ENCODE peak calls at places on chromosomes 13 and 19, in ten cellular contexts. One of them, this sample, is unnamed.

GRCh38 chr19:31979362-31979761 is 366.0 kb upstream of the ZNF507 start:
- DNase-seq in adrenal gland: no peak
- DNase-seq in endothelial cell of umbilical vein: no peak
- DNase-seq in transverse colon: no peak
- DNase-seq in heart left ventricle: no peak
- DNase-seq in body of pancreas: no peak
- DNase-seq in IMR-90: no peak
- DNase-seq in esophagus squamous epithelium: no peak
- DNase-seq in ovary: no peak
- DNase-seq in NB4: no peak
- DNase-seq in this sample: no peak

GRCh38 chr13:110106726-110107125 is 200.2 kb downstream of the COL4A1 start:
- DNase-seq in esophagus squamous epithelium: no peak
- DNase-seq in ovary: peak; percentile 57
- DNase-seq in IMR-90: no peak
- DNase-seq in NB4: peak; percentile 81
- DNase-seq in body of pancreas: no peak
- DNase-seq in heart left ventricle: no peak
- DNase-seq in transverse colon: peak; percentile 29
- DNase-seq in endothelial cell of umbilical vein: no peak
- DNase-seq in adrenal gland: peak; percentile 79
- DNase-seq in this sample: no peak

GRCh38 chr13:50292082-50292481 is 276.8 kb downstream of the KCNRG start:
- DNase-seq in heart left ventricle: no peak
- DNase-seq in adrenal gland: no peak
- DNase-seq in endothelial cell of umbilical vein: no peak
- DNase-seq in ovary: no peak
- DNase-seq in esophagus squamous epithelium: no peak
- DNase-seq in body of pancreas: no peak
- DNase-seq in transverse colon: no peak
- DNase-seq in NB4: no peak
- DNase-seq in IMR-90: no peak
- DNase-seq in this sample: no peak

GRCh38 chr13:24308488-24309020 is 826 bp upstream of the C1QTNF9 start:
- DNase-seq in esophagus squamous epithelium: no peak
- DNase-seq in ovary: no peak
- DNase-seq in IMR-90: no peak
- DNase-seq in adrenal gland: no peak
- DNase-seq in heart left ventricle: no peak
- DNase-seq in endothelial cell of umbilical vein: no peak
- DNase-seq in NB4: no peak
- DNase-seq in body of pancreas: no peak
- DNase-seq in transverse colon: no peak
- DNase-seq in this sample: peak; percentile 80

GRCh38 chr19:43779820-43780219 is 953 bp downstream of the KCNN4 start:
- DNase-seq in transverse colon: no peak
- DNase-seq in ovary: no peak
- DNase-seq in endothelial cell of umbilical vein: no peak
- DNase-seq in adrenal gland: no peak
- DNase-seq in heart left ventricle: no peak
- DNase-seq in body of pancreas: no peak
- DNase-seq in esophagus squamous epithelium: no peak
- DNase-seq in IMR-90: no peak
- DNase-seq in NB4: peak; percentile 70
- DNase-seq in this sample: no peak

GRCh38 chr19:19610376-19611240 is 7.9 kb downstream of the PBX4 start:
- DNase-seq in IMR-90: peak; percentile 18
- DNase-seq in heart left ventricle: no peak
- DNase-seq in transverse colon: no peak
- DNase-seq in body of pancreas: no peak
- DNase-seq in adrenal gland: no peak
- DNase-seq in NB4: no peak
- DNase-seq in ovary: no peak
- DNase-seq in esophagus squamous epithelium: no peak
- DNase-seq in endothelial cell of umbilical vein: no peak
- DNase-seq in this sample: no peak

GRCh38 chr13:58977085-58977484 is 1186.6 kb downstream of the DIAPH3 start:
- DNase-seq in transverse colon: no peak
- DNase-seq in body of pancreas: no peak
- DNase-seq in NB4: no peak
- DNase-seq in endothelial cell of umbilical vein: no peak
- DNase-seq in heart left ventricle: no peak
- DNase-seq in ovary: no peak
- DNase-seq in esophagus squamous epithelium: no peak
- DNase-seq in adrenal gland: no peak
- DNase-seq in IMR-90: no peak
- DNase-seq in this sample: no peak

GRCh38 chr13:80931766-80932165 is 590.8 kb upstream of the SPRY2 start:
- DNase-seq in endothelial cell of umbilical vein: no peak
- DNase-seq in body of pancreas: no peak
- DNase-seq in NB4: no peak
- DNase-seq in heart left ventricle: no peak
- DNase-seq in transverse colon: no peak
- DNase-seq in IMR-90: no peak
- DNase-seq in ovary: no peak
- DNase-seq in esophagus squamous epithelium: no peak
- DNase-seq in adrenal gland: no peak
- DNase-seq in this sample: no peak

GRCh38 chr13:35930665-35931631 is 200.2 kb downstream of the DCLK1 start:
- DNase-seq in heart left ventricle: no peak
- DNase-seq in body of pancreas: no peak
- DNase-seq in ovary: no peak
- DNase-seq in transverse colon: no peak
- DNase-seq in endothelial cell of umbilical vein: no peak
- DNase-seq in adrenal gland: no peak
- DNase-seq in esophagus squamous epithelium: no peak
- DNase-seq in IMR-90: peak; percentile 20
- DNase-seq in NB4: no peak
- DNase-seq in this sample: no peak

GRCh38 chr13:41494202-41494601 is 36.9 kb downstream of the RGCC start:
- DNase-seq in IMR-90: no peak
- DNase-seq in ovary: no peak
- DNase-seq in endothelial cell of umbilical vein: no peak
- DNase-seq in body of pancreas: no peak
- DNase-seq in transverse colon: no peak
- DNase-seq in adrenal gland: no peak
- DNase-seq in heart left ventricle: no peak
- DNase-seq in NB4: no peak
- DNase-seq in esophagus squamous epithelium: no peak
- DNase-seq in this sample: no peak

GRCh38 chr19:48539503-48540096 is 12.4 kb upstream of the SULT2B1 start:
- DNase-seq in IMR-90: peak; percentile 82
- DNase-seq in transverse colon: peak; percentile 61
- DNase-seq in ovary: no peak
- DNase-seq in esophagus squamous epithelium: no peak
- DNase-seq in adrenal gland: no peak
- DNase-seq in body of pancreas: peak; percentile 15
- DNase-seq in endothelial cell of umbilical vein: peak; percentile 10
- DNase-seq in heart left ventricle: peak; percentile 30
- DNase-seq in NB4: peak; percentile 49
- DNase-seq in this sample: peak; percentile 35

GRCh38 chr13:74644239-74644638 is 510.0 kb upstream of the KLF12 start:
- DNase-seq in IMR-90: peak; percentile 24
- DNase-seq in transverse colon: no peak
- DNase-seq in ovary: no peak
- DNase-seq in esophagus squamous epithelium: no peak
- DNase-seq in NB4: no peak
- DNase-seq in adrenal gland: no peak
- DNase-seq in endothelial cell of umbilical vein: no peak
- DNase-seq in body of pancreas: no peak
- DNase-seq in heart left ventricle: no peak
- DNase-seq in this sample: no peak

GRCh38 chr19:38394488-38394887 is 6.0 kb downstream of the SPRED3 start:
- DNase-seq in IMR-90: no peak
- DNase-seq in heart left ventricle: no peak
- DNase-seq in adrenal gland: no peak
- DNase-seq in ovary: no peak
- DNase-seq in NB4: no peak
- DNase-seq in esophagus squamous epithelium: no peak
- DNase-seq in body of pancreas: no peak
- DNase-seq in endothelial cell of umbilical vein: peak; percentile 13
- DNase-seq in transverse colon: no peak
- DNase-seq in this sample: peak; percentile 87

GRCh38 chr13:77779461-77780272 is 82.2 kb downstream of the SLAIN1 start:
- DNase-seq in transverse colon: peak; percentile 11
- DNase-seq in IMR-90: peak; percentile 74
- DNase-seq in endothelial cell of umbilical vein: peak; percentile 86
- DNase-seq in body of pancreas: peak; percentile 69
- DNase-seq in ovary: no peak
- DNase-seq in NB4: peak; percentile 92
- DNase-seq in heart left ventricle: no peak
- DNase-seq in adrenal gland: peak; percentile 23
- DNase-seq in esophagus squamous epithelium: no peak
- DNase-seq in this sample: no peak

GRCh38 chr13:100490692-100491091 is 97.9 kb downstream of the GGACT start:
- DNase-seq in esophagus squamous epithelium: no peak
- DNase-seq in heart left ventricle: no peak
- DNase-seq in NB4: peak; percentile 25
- DNase-seq in endothelial cell of umbilical vein: no peak
- DNase-seq in body of pancreas: no peak
- DNase-seq in IMR-90: no peak
- DNase-seq in transverse colon: no peak
- DNase-seq in ovary: no peak
- DNase-seq in adrenal gland: no peak
- DNase-seq in this sample: peak; percentile 54

GRCh38 chr19:5530701-5531100 is 37.1 kb downstream of the TINCR start:
- DNase-seq in IMR-90: no peak
- DNase-seq in body of pancreas: no peak
- DNase-seq in endothelial cell of umbilical vein: no peak
- DNase-seq in NB4: no peak
- DNase-seq in transverse colon: no peak
- DNase-seq in adrenal gland: no peak
- DNase-seq in ovary: no peak
- DNase-seq in esophagus squamous epithelium: no peak
- DNase-seq in heart left ventricle: no peak
- DNase-seq in this sample: no peak
- H3K4me3 ChIP-seq in IMR-90: no peak overlapping the region
- H3K4me3 ChIP-seq in body of pancreas: no peak overlapping the region
- H3K4me3 ChIP-seq in endothelial cell of umbilical vein: no peak overlapping the region
- H3K4me3 ChIP-seq in NB4: no peak overlapping the region
- H3K4me3 ChIP-seq in transverse colon: no peak overlapping the region
- H3K4me3 ChIP-seq in adrenal gland: no peak overlapping the region
- H3K4me3 ChIP-seq in ovary: no peak overlapping the region
- H3K4me3 ChIP-seq in esophagus squamous epithelium: no peak overlapping the region
- H3K4me3 ChIP-seq in heart left ventricle: no peak overlapping the region
- H3K4me3 ChIP-seq in this sample: no peak overlapping the region

DNA sequence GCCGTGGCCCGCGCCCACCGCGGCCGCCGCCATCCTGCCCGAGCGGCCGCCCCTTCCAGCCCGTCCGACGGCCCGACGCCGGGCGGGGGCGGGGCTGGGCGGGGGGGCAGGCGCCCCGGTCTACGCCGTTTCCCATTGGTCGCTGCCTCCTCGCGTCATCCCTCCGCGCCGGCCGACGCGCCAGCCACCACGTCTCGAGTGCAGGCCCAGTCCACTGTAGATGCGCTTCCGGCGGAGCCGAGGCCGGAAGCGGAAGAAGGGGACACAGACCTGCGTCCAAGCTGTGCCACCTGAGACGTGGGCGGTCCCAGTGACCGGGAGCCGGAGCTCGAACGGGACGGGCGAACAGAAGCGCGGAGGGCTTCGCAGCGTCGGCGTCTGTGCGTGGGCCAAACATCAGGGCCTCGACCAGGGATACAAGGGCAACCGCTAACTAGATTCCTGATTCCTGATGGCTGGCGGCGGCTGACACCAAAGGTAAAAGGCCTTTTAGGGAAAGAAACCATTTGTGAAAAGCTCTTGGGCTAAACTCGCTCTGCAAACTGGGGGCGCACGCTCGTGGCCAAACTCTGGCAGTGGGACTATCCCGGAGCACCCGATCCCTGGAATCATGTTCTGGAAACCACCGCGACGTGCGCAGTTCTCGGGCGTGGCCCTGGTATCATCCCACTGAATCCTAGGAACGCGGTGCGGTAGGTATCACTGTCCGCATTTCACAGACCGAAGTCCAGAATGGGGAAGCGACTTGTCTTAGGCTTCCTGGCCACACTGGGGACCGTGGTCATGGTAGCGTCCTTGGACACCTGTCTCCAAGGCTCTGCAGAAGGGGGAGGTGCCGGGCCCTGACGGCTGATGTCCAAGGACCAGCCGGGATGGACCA is at the start of gene SLC35E1:
- DNase-seq in transverse colon: peak; percentile 97
- DNase-seq in esophagus squamous epithelium: peak; percentile 77
- DNase-seq in heart left ventricle: peak; percentile 98
- DNase-seq in IMR-90: peak; percentile 94
- DNase-seq in body of pancreas: peak; percentile 98
- DNase-seq in adrenal gland: peak; percentile 97
- DNase-seq in endothelial cell of umbilical vein: peak; percentile 93
- DNase-seq in ovary: peak; percentile 96
- DNase-seq in NB4: peak; percentile 96
- DNase-seq in this sample: peak; percentile 99
- TF ChIP-seq POLR2A in transverse colon: peak; percentile 86
- TF ChIP-seq POLR2A in esophagus squamous epithelium: peak; percentile 77
- TF ChIP-seq POLR2A in heart left ventricle: no peak
- TF ChIP-seq POLR2A in IMR-90: peak; percentile 88
- TF ChIP-seq POLR2A in body of pancreas: peak; percentile 65
- TF ChIP-seq POLR2A in adrenal gland: peak; percentile 93
- TF ChIP-seq POLR2A in endothelial cell of umbilical vein: no peak
- TF ChIP-seq POLR2A in ovary: peak; percentile 85
- TF ChIP-seq POLR2A in NB4: peak; percentile 61
- TF ChIP-seq POLR2A in this sample: peak; percentile 86

GRCh38 chr19:49689133-49690072 is at the start of gene ADM5:
- DNase-seq in IMR-90: no peak
- DNase-seq in ovary: peak; percentile 68
- DNase-seq in esophagus squamous epithelium: no peak
- DNase-seq in endothelial cell of umbilical vein: peak; percentile 54
- DNase-seq in heart left ventricle: no peak
- DNase-seq in body of pancreas: peak; percentile 78
- DNase-seq in adrenal gland: peak; percentile 56
- DNase-seq in NB4: peak; percentile 21
- DNase-seq in transverse colon: peak; percentile 70
- DNase-seq in this sample: peak; percentile 51
- H3K4me3 ChIP-seq in IMR-90: peak within 1 kb of the TSS; percentile 69
- H3K4me3 ChIP-seq in ovary: peak within 1 kb of the TSS; percentile 39
- H3K4me3 ChIP-seq in esophagus squamous epithelium: peak within 1 kb of the TSS; percentile 53
- H3K4me3 ChIP-seq in endothelial cell of umbilical vein: peak within 1 kb of the TSS; percentile 74
- H3K4me3 ChIP-seq in heart left ventricle: peak within 1 kb of the TSS; percentile 57
- H3K4me3 ChIP-seq in body of pancreas: peak within 1 kb of the TSS; percentile 18
- H3K4me3 ChIP-seq in adrenal gland: peak within 1 kb of the TSS; percentile 57
- H3K4me3 ChIP-seq in NB4: no peak within 1 kb of the TSS
- H3K4me3 ChIP-seq in transverse colon: peak within 1 kb of the TSS; percentile 54
- H3K4me3 ChIP-seq in this sample: peak within 1 kb of the TSS; percentile 51

DNA sequence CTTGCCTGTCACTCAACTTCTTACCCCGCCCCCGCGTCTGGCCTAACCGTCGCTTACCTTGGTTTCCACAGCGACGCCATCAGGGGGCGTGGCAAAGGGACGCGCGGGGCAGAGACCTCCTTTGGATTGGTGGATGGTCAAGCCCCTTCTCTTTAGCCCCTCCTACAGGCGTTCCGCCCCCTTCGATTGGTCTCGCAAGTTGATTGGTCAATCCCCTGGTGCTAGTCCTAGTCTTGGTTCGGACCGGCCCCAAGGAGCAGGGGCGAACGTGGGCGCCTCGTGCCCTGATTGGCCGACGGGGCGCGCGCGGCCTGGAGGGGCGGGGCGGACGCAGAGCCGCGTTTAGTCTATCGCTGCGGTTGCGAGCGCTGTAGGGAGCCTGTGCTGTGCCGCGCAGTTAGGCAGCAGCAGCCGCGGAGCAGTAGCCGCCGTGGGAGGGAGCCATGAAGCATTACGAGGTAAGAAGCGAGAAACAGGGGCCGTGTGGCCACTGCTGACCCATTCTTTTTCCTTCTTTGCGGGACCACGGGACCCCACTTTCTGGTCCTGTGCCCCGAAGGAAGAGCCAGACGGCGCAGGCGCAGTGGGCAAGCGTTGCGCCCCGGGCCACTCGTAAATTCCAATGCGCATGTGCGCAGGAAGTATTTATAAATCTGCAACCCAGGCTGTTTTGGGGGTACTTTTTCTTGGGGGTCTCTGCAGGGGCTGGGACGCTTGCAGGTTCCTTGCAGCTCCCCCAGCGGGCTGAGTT is at the start of gene TECR:
- DNase-seq in ovary: peak; percentile 100
- DNase-seq in adrenal gland: peak; percentile 100
- DNase-seq in heart left ventricle: peak; percentile 99
- DNase-seq in NB4: peak; percentile 100
- DNase-seq in endothelial cell of umbilical vein: peak; percentile 100
- DNase-seq in IMR-90: peak; percentile 100
- DNase-seq in transverse colon: peak; percentile 100
- DNase-seq in body of pancreas: peak; percentile 100
- DNase-seq in esophagus squamous epithelium: peak; percentile 96
- DNase-seq in this sample: peak; percentile 100
- TF ChIP-seq POLR2A in ovary: peak; percentile 95
- TF ChIP-seq POLR2A in adrenal gland: peak; percentile 100
- TF ChIP-seq POLR2A in heart left ventricle: peak; percentile 71
- TF ChIP-seq POLR2A in NB4: peak; percentile 97
- TF ChIP-seq POLR2A in endothelial cell of umbilical vein: peak; percentile 94
- TF ChIP-seq POLR2A in IMR-90: peak; percentile 93
- TF ChIP-seq POLR2A in transverse colon: peak; percentile 99
- TF ChIP-seq POLR2A in body of pancreas: peak; percentile 98
- TF ChIP-seq POLR2A in esophagus squamous epithelium: peak; percentile 99
- TF ChIP-seq POLR2A in this sample: no peak